ENCODE peak calls at places on chromosome 4, in four cellular contexts. Q is keratinocyte, D is left ventricle myocardium inferior, R is esophagus squamous epithelium. E is an unnamed sample.
A peak's percentile ranks its signal among the peaks of the same experiment; 100 is the strongest.

GRCh38 chr4:37737456-37737855 is 51.3 kb upstream of the RELL1 start:
- DNase-seq in Q (no peak), D (no peak), R (no peak), E (no peak)

GRCh38 chr4:174494731-174495130 is 27.6 kb downstream of the HPGD start:
- DNase-seq in Q (no peak), D (no peak), R (no peak), E (no peak)

GRCh38 chr4:163895369-163896005 is 401.0 kb downstream of the TMA16 start:
- DNase-seq in Q (no peak), D (no peak), R (no peak), E (no peak)

GRCh38 chr4:2259036-2259540 is 2.8 kb downstream of the MXD4 start:
- DNase-seq in Q (no peak), D (peak; percentile 15), R (no peak), E (no peak)

GRCh38 chr4:73589261-73589847 is 30.9 kb downstream of the RASSF6 start:
- DNase-seq in Q (no peak), D (no peak), R (no peak), E (no peak)

GRCh38 chr4:142474398-142475087 is 371.6 kb downstream of the INPP4B start:
- DNase-seq in Q (peak; percentile 19), D (no peak), R (no peak), E (peak; percentile 66)

GRCh38 chr4:156322592-156322991 is 368.9 kb upstream of the CTSO start:
- DNase-seq in Q (no peak), D (no peak), R (no peak), E (no peak)

GRCh38 chr4:8675383-8675782 is 82.8 kb downstream of the CPZ start:
- DNase-seq in Q (no peak), D (no peak), R (no peak), E (no peak)

GRCh38 chr4:15754323-15754722 is 23.8 kb upstream of the CD38 start:
- DNase-seq in Q (no peak), D (no peak), R (no peak), E (no peak)

GRCh38 chr4:110898290-110898689 is 275.4 kb upstream of the PITX2 start:
- DNase-seq in Q (no peak), D (no peak), R (no peak), E (no peak)

GRCh38 chr4:152719856-152720556 is 40.2 kb upstream of the TMEM154 start:
- DNase-seq in Q (no peak), D (no peak), R (no peak), E (peak; percentile 27)

GRCh38 chr4:10458190-10458589 is 964 bp upstream of the ZNF518B start:
- DNase-seq in Q (peak; percentile 4), D (no peak), R (no peak), E (no peak)

GRCh38 chr4:45122406-45122805 is 396.1 kb upstream of the GNPDA2 start:
- DNase-seq in Q (no peak), D (no peak), R (no peak), E (no peak)

GRCh38 chr4:182642831-182643230 is 274.4 kb downstream of the DCTD start:
- DNase-seq in Q (no peak), D (no peak), R (no peak), E (no peak)

GRCh38 chr4:13523591-13524503 is 20.5 kb downstream of the NKX3-2 start:
- DNase-seq in Q (no peak), D (no peak), R (no peak), E (no peak)

GRCh38 chr4:13985824-13986223 is 358.3 kb upstream of the BOD1L1 start:
- DNase-seq in Q (no peak), D (no peak), R (no peak), E (no peak)

GRCh38 chr4:165383757-165384156 is 4.9 kb downstream of the CPE start:
- DNase-seq in Q (peak; percentile 5), D (no peak), R (no peak), E (no peak)

GRCh38 chr4:145840162-145840768 is 98.4 kb downstream of the ZNF827 start:
- DNase-seq in Q (peak; percentile 25), D (no peak), R (no peak), E (no peak)

GRCh38 chr4:2586502-2586901 is 50.1 kb downstream of the FAM193A start:
- DNase-seq in Q (no peak), D (no peak), R (no peak), E (no peak)

GRCh38 chr4:145722561-145722960 is 42.6 kb downstream of the C4orf51 start:
- DNase-seq in Q (no peak), D (no peak), R (no peak), E (no peak)

GRCh38 chr4:122873752-122874151 is 47.1 kb downstream of the FGF2 start:
- DNase-seq in Q (no peak), D (no peak), R (no peak), E (no peak)

GRCh38 chr4:97841512-97841911 is 301.8 kb downstream of the STPG2 start:
- DNase-seq in Q (no peak), D (no peak), R (no peak), E (no peak)

GRCh38 chr4:181235361-181235760 is 1007.8 kb upstream of the TENM3 start:
- DNase-seq in Q (no peak), D (no peak), R (no peak), E (no peak)

GRCh38 chr4:164856396-164856795 is 20.6 kb upstream of the APELA start:
- DNase-seq in Q (no peak), D (no peak), R (no peak), E (no peak)

GRCh38 chr4:128385199-128385598 is 97.6 kb upstream of the PGRMC2 start:
- DNase-seq in Q (no peak), D (no peak), R (no peak), E (no peak)

GRCh38 chr4:87011340-87012034 is 76.7 kb downstream of the AFF1 start:
- DNase-seq in Q (no peak), D (no peak), R (no peak), E (no peak)
- H3K4me3 ChIP-seq in Q (no peak overlapping the region), D (peak overlapping the region; percentile 14), R (no peak overlapping the region), E (peak overlapping the region; percentile 12)

DNA sequence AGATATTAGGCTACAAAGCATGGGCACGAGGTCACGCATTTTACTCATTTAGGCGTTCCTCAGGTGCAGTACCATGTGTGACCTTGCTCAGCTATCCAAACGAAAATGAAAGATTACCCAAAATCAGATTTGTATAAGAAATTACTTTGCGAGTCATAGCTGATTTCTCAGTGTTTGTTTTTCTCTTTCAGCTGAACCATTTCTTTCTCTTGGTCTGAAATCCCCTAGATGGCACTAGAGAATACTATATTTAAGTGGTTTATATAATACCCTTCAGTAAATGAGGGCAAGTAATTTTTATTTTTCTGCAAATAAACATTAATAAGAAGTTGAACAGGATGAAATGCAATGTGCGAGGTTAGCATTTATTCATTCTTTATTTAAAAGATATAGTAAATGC is 496.6 kb downstream of the STIM2 start:
- DNase-seq in Q (no peak), D (no peak), R (no peak), E (no peak)
- TF ChIP-seq CTCF in Q (peak; percentile 14), D (peak; percentile 44), R (no peak), E (no peak)

GRCh38 chr4:3675251-3676115 is 90.7 kb upstream of the ADRA2C start:
- DNase-seq in Q (no peak), D (no peak), R (no peak), E (no peak)

GRCh38 chr4:3679071-3679825 is 86.9 kb upstream of the ADRA2C start:
- DNase-seq in Q (no peak), D (no peak), R (no peak), E (no peak)

GRCh38 chr4:3677671-3678070 is 88.5 kb upstream of the ADRA2C start:
- DNase-seq in Q (no peak), D (no peak), R (no peak), E (no peak)

GRCh38 chr4:3676196-3676595 is 90.0 kb upstream of the ADRA2C start:
- DNase-seq in Q (no peak), D (no peak), R (no peak), E (no peak)

GRCh38 chr4:3676907-3677495 is 89.2 kb upstream of the ADRA2C start:
- DNase-seq in Q (no peak), D (no peak), R (no peak), E (no peak)
- H3K27me3 ChIP-seq in Q (no peaks in the 10 kb centered on the region), D (peaks cover 83% of the 10 kb centered on the region), R (no peaks in the 10 kb centered on the region), E (no peaks in the 10 kb centered on the region)

GRCh38 chr4:84994280-84994679 is 27.8 kb upstream of the WDFY3 start:
- DNase-seq in Q (no peak), D (no peak), R (no peak), E (no peak)
- H3K4me3 ChIP-seq in Q (no peak overlapping the region), D (peak overlapping the region; percentile 27), R (no peak overlapping the region), E (no peak overlapping the region)

GRCh38 chr4:25857851-25858400 is 4.9 kb downstream of the SEL1L3 start:
- DNase-seq in Q (no peak), D (no peak), R (no peak), E (no peak)

GRCh38 chr4:25859429-25860148 is 3.2 kb downstream of the SEL1L3 start:
- DNase-seq in Q (no peak), D (no peak), R (no peak), E (no peak)

GRCh38 chr4:25860586-25861421 is 2.0 kb downstream of the SEL1L3 start:
- DNase-seq in Q (no peak), D (no peak), R (peak; percentile 6), E (no peak)

GRCh38 chr4:25856756-25857155 is 6.0 kb downstream of the SEL1L3 start:
- DNase-seq in Q (no peak), D (no peak), R (no peak), E (no peak)

DNA sequence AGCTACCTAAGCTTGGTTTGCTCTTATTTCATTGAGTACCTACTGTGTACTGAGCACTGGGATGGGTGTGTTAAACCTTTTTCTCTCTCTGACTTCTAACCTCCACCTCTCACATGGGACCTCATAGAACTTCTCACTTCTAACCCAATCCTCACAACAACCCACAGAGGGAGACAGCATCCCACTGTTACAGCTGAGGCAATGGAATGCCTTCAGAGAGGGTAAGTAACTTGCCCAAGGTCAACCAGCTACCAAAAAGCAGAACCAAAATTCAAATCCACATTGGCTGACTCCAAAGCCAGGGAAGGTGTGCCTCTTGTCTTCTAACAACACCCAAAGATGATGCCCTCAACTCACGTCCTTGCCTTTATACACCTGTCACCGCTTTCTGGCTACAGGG is 5.4 kb downstream of the SEL1L3 start:
- DNase-seq in Q (no peak), D (no peak), R (no peak), E (no peak)
- TF ChIP-seq CTCF in Q (no peak), D (no peak), R (no peak), E (no peak)

DNA sequence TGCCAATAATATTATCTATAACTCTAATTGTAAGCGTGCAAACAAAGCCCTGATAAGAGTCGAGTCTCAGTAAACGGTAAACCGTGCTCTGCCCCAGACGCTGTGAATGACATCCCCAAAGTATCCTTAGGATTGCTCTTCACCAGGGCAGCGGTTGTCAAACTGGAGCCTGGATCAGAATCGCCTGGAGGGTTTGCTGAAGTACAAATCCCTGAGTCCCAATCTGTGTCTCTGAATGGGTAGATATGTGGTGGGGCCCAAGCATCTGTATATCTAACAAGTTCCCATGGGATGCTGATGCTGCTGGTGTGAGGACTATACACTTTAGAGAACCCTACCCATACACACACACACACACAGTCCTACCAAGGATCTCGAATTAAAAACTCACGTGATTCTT is 813 bp upstream of the APBB2 start:
- DNase-seq in Q (no peak), D (no peak), R (no peak), E (no peak)
- H3K27me3 ChIP-seq in Q (no peaks in the 10 kb centered on the region), D (no peaks in the 10 kb centered on the region), R (no peaks in the 10 kb centered on the region), E (no peaks in the 10 kb centered on the region)